ENCODE peak calls at places on chromosome 10, in eight cellular contexts. One of them, this sample, is unnamed.
A peak's percentile ranks its signal among the peaks of the same experiment; 100 is the strongest.

GRCh38 chr10:69057261-69057950 is 30.5 kb upstream of the SRGN start:
- DNase-seq in thoracic aorta: no peak
- DNase-seq in H9: peak; percentile 37
- DNase-seq in upper lobe of left lung: peak; percentile 82
- DNase-seq in transverse colon: peak; percentile 39
- DNase-seq in endothelial cell of umbilical vein: peak; percentile 67
- DNase-seq in pancreas: no peak
- DNase-seq in Panc1: no peak
- DNase-seq in this sample: no peak

GRCh38 chr10:68074775-68075549 is at the start of gene HERC4:
- DNase-seq in endothelial cell of umbilical vein: peak; percentile 88
- DNase-seq in H9: peak; percentile 94
- DNase-seq in transverse colon: peak; percentile 96
- DNase-seq in upper lobe of left lung: peak; percentile 94
- DNase-seq in thoracic aorta: peak; percentile 82
- DNase-seq in pancreas: peak; percentile 94
- DNase-seq in Panc1: no peak
- DNase-seq in this sample: peak; percentile 95

GRCh38 chr10:104480797-104481196 is 127.2 kb downstream of the CFAP58 start:
- DNase-seq in H9: no peak
- DNase-seq in transverse colon: no peak
- DNase-seq in thoracic aorta: no peak
- DNase-seq in endothelial cell of umbilical vein: no peak
- DNase-seq in Panc1: no peak
- DNase-seq in upper lobe of left lung: no peak
- DNase-seq in pancreas: no peak
- DNase-seq in this sample: no peak

GRCh38 chr10:16933799-16934198 is 116.6 kb upstream of the RSU1 start:
- DNase-seq in thoracic aorta: no peak
- DNase-seq in endothelial cell of umbilical vein: no peak
- DNase-seq in upper lobe of left lung: no peak
- DNase-seq in Panc1: no peak
- DNase-seq in transverse colon: no peak
- DNase-seq in pancreas: no peak
- DNase-seq in H9: no peak
- DNase-seq in this sample: peak; percentile 53

GRCh38 chr10:45059632-45060031 is 58.9 kb downstream of the ZNF22 start:
- DNase-seq in transverse colon: no peak
- DNase-seq in H9: no peak
- DNase-seq in endothelial cell of umbilical vein: no peak
- DNase-seq in upper lobe of left lung: no peak
- DNase-seq in Panc1: no peak
- DNase-seq in pancreas: no peak
- DNase-seq in thoracic aorta: no peak
- DNase-seq in this sample: no peak

GRCh38 chr10:61047011-61047410 is 103.0 kb upstream of the RHOBTB1 start:
- DNase-seq in Panc1: no peak
- DNase-seq in pancreas: no peak
- DNase-seq in transverse colon: no peak
- DNase-seq in endothelial cell of umbilical vein: peak; percentile 86
- DNase-seq in upper lobe of left lung: no peak
- DNase-seq in thoracic aorta: no peak
- DNase-seq in H9: no peak
- DNase-seq in this sample: no peak

GRCh38 chr10:69757553-69758309 is 44.0 kb upstream of the COL13A1 start:
- DNase-seq in transverse colon: no peak
- DNase-seq in pancreas: peak; percentile 53
- DNase-seq in upper lobe of left lung: no peak
- DNase-seq in Panc1: no peak
- DNase-seq in H9: no peak
- DNase-seq in endothelial cell of umbilical vein: peak; percentile 35
- DNase-seq in thoracic aorta: no peak
- DNase-seq in this sample: peak; percentile 56

GRCh38 chr10:35445150-35445884 is 109.0 kb downstream of the CCNY start:
- DNase-seq in transverse colon: no peak
- DNase-seq in Panc1: no peak
- DNase-seq in upper lobe of left lung: no peak
- DNase-seq in endothelial cell of umbilical vein: no peak
- DNase-seq in H9: no peak
- DNase-seq in thoracic aorta: no peak
- DNase-seq in pancreas: no peak
- DNase-seq in this sample: no peak

GRCh38 chr10:63866075-63866746 is 345.0 kb downstream of the REEP3 start:
- DNase-seq in upper lobe of left lung: peak; percentile 34
- DNase-seq in thoracic aorta: no peak
- DNase-seq in Panc1: peak; percentile 38
- DNase-seq in endothelial cell of umbilical vein: peak; percentile 61
- DNase-seq in H9: peak; percentile 87
- DNase-seq in transverse colon: peak; percentile 27
- DNase-seq in pancreas: peak; percentile 35
- DNase-seq in this sample: peak; percentile 61

GRCh38 chr10:78339251-78339650 is 305.6 kb downstream of the RPS24 start:
- DNase-seq in thoracic aorta: no peak
- DNase-seq in Panc1: no peak
- DNase-seq in H9: peak; percentile 7
- DNase-seq in transverse colon: no peak
- DNase-seq in pancreas: no peak
- DNase-seq in upper lobe of left lung: peak; percentile 13
- DNase-seq in endothelial cell of umbilical vein: no peak
- DNase-seq in this sample: no peak

GRCh38 chr10:99694171-99694570 is 34.9 kb downstream of the ENTPD7 start:
- DNase-seq in thoracic aorta: no peak
- DNase-seq in endothelial cell of umbilical vein: no peak
- DNase-seq in upper lobe of left lung: no peak
- DNase-seq in H9: no peak
- DNase-seq in pancreas: no peak
- DNase-seq in Panc1: no peak
- DNase-seq in transverse colon: no peak
- DNase-seq in this sample: no peak

GRCh38 chr10:93992400-93993030 is 1.2 kb upstream of the PLCE1 start:
- DNase-seq in thoracic aorta: no peak
- DNase-seq in endothelial cell of umbilical vein: no peak
- DNase-seq in Panc1: no peak
- DNase-seq in H9: no peak
- DNase-seq in pancreas: no peak
- DNase-seq in upper lobe of left lung: no peak
- DNase-seq in transverse colon: no peak
- DNase-seq in this sample: no peak

GRCh38 chr10:90314718-90315117 is 543.1 kb downstream of the HTR7 start:
- DNase-seq in Panc1: no peak
- DNase-seq in endothelial cell of umbilical vein: no peak
- DNase-seq in transverse colon: no peak
- DNase-seq in H9: no peak
- DNase-seq in thoracic aorta: no peak
- DNase-seq in upper lobe of left lung: no peak
- DNase-seq in pancreas: no peak
- DNase-seq in this sample: no peak

GRCh38 chr10:109067051-109067450 is 856.3 kb downstream of the XPNPEP1 start:
- DNase-seq in upper lobe of left lung: no peak
- DNase-seq in pancreas: no peak
- DNase-seq in H9: no peak
- DNase-seq in transverse colon: no peak
- DNase-seq in endothelial cell of umbilical vein: no peak
- DNase-seq in thoracic aorta: no peak
- DNase-seq in Panc1: no peak
- DNase-seq in this sample: no peak

GRCh38 chr10:69351589-69351988 is 65.1 kb downstream of the TACR2 start:
- DNase-seq in H9: no peak
- DNase-seq in Panc1: no peak
- DNase-seq in thoracic aorta: no peak
- DNase-seq in pancreas: no peak
- DNase-seq in transverse colon: no peak
- DNase-seq in endothelial cell of umbilical vein: no peak
- DNase-seq in upper lobe of left lung: no peak
- DNase-seq in this sample: no peak

GRCh38 chr10:124180947-124181549 is 87.7 kb upstream of the CHST15 start:
- DNase-seq in Panc1: no peak
- DNase-seq in H9: no peak
- DNase-seq in endothelial cell of umbilical vein: no peak
- DNase-seq in thoracic aorta: no peak
- DNase-seq in transverse colon: no peak
- DNase-seq in pancreas: no peak
- DNase-seq in upper lobe of left lung: no peak
- DNase-seq in this sample: no peak

DNA sequence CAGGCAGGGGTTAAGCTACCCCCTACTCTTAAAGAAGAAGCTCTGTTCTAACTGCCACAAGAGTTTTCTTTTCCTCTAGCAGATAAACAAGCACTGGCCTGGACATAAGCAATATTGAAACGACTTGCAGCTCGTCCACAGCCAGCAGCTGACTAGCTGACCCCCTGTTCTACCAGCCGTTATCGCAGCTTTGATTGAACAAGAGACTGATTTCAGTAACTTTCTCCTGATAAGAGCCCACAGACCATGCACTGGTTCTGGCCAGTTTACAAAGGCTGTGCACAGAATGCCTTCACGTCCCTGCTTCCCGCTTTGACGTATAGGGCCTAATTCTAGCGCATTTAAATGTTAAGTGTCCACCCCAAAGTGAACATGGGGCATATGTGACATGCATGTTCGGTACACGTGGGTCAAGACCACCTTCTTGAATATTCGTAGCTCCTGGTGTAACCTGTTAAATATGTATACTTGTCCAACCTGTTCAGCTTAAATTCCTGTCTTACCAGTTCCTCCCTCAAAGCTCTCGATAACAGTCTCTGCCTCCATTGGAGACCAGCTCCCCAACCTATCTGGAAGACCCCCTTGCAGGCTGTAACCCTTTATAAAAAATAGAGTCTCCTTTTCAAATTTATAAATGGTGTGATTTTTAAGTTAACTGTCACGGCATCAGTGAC is 69.2 kb downstream of the LYZL1 start:
- DNase-seq in endothelial cell of umbilical vein: no peak
- DNase-seq in H9: no peak
- DNase-seq in transverse colon: no peak
- DNase-seq in pancreas: no peak
- DNase-seq in upper lobe of left lung: no peak
- DNase-seq in Panc1: no peak
- DNase-seq in thoracic aorta: no peak
- DNase-seq in this sample: no peak
- H3K27me3 ChIP-seq in endothelial cell of umbilical vein: peaks cover 7% of the 10 kb centered on the region
- H3K27me3 ChIP-seq in H9: no peaks in the 10 kb centered on the region
- H3K27me3 ChIP-seq in transverse colon: no peaks in the 10 kb centered on the region
- H3K27me3 ChIP-seq in pancreas: no peaks in the 10 kb centered on the region
- H3K27me3 ChIP-seq in upper lobe of left lung: no peaks in the 10 kb centered on the region
- H3K27me3 ChIP-seq in Panc1: no peaks in the 10 kb centered on the region
- H3K27me3 ChIP-seq in thoracic aorta: no peaks in the 10 kb centered on the region
- H3K27me3 ChIP-seq in this sample: no peaks in the 10 kb centered on the region

DNA sequence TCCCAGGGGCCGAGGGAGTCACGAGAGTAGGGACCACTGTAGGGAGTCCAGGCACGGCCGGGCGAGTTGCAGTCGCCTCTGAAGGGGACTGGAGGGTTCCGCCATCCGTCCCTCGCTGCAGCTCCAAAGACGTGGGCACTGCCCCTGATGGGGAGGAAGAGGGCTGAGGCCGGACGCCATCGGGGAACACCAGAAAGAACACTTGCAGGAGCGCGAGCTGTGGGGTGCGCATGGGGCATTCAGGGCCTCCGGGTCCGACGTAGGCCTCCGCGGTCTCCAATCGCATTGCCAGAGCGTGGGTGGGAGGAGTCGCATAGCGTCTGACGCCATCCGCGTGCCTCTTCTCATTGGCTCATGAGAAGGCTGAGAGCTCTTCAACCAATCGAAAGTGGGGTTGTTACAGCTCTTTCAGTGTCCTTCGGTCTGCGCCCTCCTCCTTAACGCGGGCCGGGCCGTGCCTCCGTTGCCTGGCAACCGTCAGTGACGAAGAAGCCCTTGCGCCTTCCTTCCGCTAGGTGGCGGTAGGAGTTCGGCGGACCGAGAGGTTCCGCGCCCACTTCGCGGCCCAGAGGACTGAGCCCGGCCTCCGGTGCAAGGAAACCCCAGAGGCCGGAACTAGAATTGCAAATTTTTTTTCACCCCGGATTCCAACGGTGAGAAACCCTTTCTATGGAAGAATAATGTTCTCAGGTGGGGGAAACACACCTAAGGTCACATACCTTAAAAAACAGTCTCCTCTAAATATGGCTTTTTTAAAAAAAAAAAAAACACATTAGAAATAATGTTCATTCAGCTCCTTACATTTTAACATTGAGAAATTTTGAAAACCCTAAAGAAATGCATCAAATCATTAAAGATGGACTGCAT is at the start of gene TCTN3:
- DNase-seq in Panc1: peak; percentile 97
- DNase-seq in upper lobe of left lung: peak; percentile 99
- DNase-seq in endothelial cell of umbilical vein: peak; percentile 100
- DNase-seq in H9: peak; percentile 99
- DNase-seq in pancreas: peak; percentile 95
- DNase-seq in thoracic aorta: peak; percentile 90
- DNase-seq in transverse colon: peak; percentile 97
- DNase-seq in this sample: peak; percentile 99
- TF ChIP-seq CTCF in Panc1: peak; percentile 100
- TF ChIP-seq CTCF in upper lobe of left lung: peak; percentile 100
- TF ChIP-seq CTCF in endothelial cell of umbilical vein: peak; percentile 99
- TF ChIP-seq CTCF in H9: peak; percentile 100
- TF ChIP-seq CTCF in pancreas: peak; percentile 99
- TF ChIP-seq CTCF in thoracic aorta: peak; percentile 100
- TF ChIP-seq CTCF in transverse colon: peak; percentile 98
- TF ChIP-seq CTCF in this sample: peak; percentile 100

DNA sequence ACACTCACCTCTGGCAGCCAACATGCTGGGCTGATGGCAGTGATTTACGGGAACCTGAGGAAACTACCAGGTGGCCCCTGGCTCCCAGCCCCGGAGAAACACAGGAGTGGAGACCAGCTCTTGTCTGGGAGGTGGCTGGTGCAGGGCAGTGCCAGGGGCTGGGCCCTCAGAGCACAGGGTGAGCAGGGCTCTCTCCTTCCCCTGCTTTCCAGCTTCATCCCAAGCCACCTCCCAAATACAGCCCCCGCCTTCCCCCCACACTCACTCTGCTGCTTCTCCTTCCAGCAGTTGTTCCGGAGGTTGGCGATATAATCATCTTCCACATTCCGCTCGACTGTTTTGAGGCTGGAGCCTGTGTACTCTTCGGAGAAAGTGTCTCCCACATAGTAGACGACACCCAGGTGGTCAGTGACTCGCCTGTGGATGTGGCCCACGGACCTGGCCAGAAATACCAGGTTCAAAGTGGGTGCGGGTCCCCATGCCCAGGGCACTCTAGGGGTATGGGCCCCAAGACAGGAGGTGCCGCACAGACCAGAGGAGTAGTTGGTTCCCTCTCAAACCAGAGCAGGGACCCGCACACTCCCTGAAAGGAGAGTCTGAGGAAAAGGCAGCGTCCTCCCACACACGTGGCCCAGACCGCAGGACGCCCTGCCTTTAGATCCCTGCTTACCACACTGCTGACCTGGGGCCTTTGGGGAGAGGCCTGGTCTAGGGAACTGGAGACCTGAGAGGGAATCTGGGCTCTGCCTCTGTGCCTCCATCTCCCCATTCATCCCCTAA is 18.3 kb downstream of the DNAJB12 start:
- DNase-seq in pancreas: peak; percentile 91
- DNase-seq in H9: no peak
- DNase-seq in endothelial cell of umbilical vein: no peak
- DNase-seq in thoracic aorta: no peak
- DNase-seq in Panc1: no peak
- DNase-seq in upper lobe of left lung: no peak
- DNase-seq in transverse colon: no peak
- DNase-seq in this sample: peak; percentile 51
- H3K4me1 ChIP-seq in pancreas: peaks cover 57% of the 10 kb centered on the region
- H3K4me1 ChIP-seq in H9: peaks cover 2% of the 10 kb centered on the region
- H3K4me1 ChIP-seq in endothelial cell of umbilical vein: peaks cover 53% of the 10 kb centered on the region
- H3K4me1 ChIP-seq in thoracic aorta: peaks cover 58% of the 10 kb centered on the region
- H3K4me1 ChIP-seq in Panc1: peaks cover 43% of the 10 kb centered on the region
- H3K4me1 ChIP-seq in upper lobe of left lung: peaks cover 74% of the 10 kb centered on the region
- H3K4me1 ChIP-seq in transverse colon: peaks cover 60% of the 10 kb centered on the region
- H3K4me1 ChIP-seq in this sample: peaks cover 63% of the 10 kb centered on the region

GRCh38 chr10:122710576-122710975 is 10.9 kb upstream of the C10orf120 start:
- DNase-seq in Panc1: no peak
- DNase-seq in thoracic aorta: no peak
- DNase-seq in H9: no peak
- DNase-seq in pancreas: no peak
- DNase-seq in upper lobe of left lung: no peak
- DNase-seq in transverse colon: no peak
- DNase-seq in endothelial cell of umbilical vein: no peak
- DNase-seq in this sample: no peak
- H3K27me3 ChIP-seq in Panc1: peaks cover 39% of the 10 kb centered on the region
- H3K27me3 ChIP-seq in thoracic aorta: no peaks in the 10 kb centered on the region
- H3K27me3 ChIP-seq in H9: no peaks in the 10 kb centered on the region
- H3K27me3 ChIP-seq in pancreas: no peaks in the 10 kb centered on the region
- H3K27me3 ChIP-seq in upper lobe of left lung: no peaks in the 10 kb centered on the region
- H3K27me3 ChIP-seq in transverse colon: peaks cover 67% of the 10 kb centered on the region
- H3K27me3 ChIP-seq in endothelial cell of umbilical vein: peaks cover 14% of the 10 kb centered on the region
- H3K27me3 ChIP-seq in this sample: no peaks in the 10 kb centered on the region

This sample was measured in testis.